ENCODE peak calls at places on chromosomes 13 and 19, in six cellular contexts. R is Peyer's patch; Y is activated CD8-positive, alpha-beta T cell treated with anti-CD3 and anti-CD28 coated beads for 36 hours; E is GM10248; G is left lobe of liver; C is RCC 7860. T is an unnamed sample.

GRCh38 chr13:43242040-43242439 is 218.7 kb downstream of the DNAJC15 start:
- DNase-seq in R (no peak), Y (no peak), E (no peak), G (no peak), C (no peak), T (no peak)

GRCh38 chr19:19860756-19861390 is 4.8 kb upstream of the ZNF253 start:
- DNase-seq in R (peak; percentile 73), Y (peak; percentile 82), E (peak; percentile 8), G (no peak), C (no peak), T (peak; percentile 10)

GRCh38 chr13:46475586-46475991 is 77.4 kb upstream of the LRCH1 start:
- DNase-seq in R (no peak), Y (no peak), E (no peak), G (no peak), C (no peak), T (no peak)

GRCh38 chr13:36520111-36520510 is 87.8 kb downstream of the CCNA1 start:
- DNase-seq in R (no peak), Y (no peak), E (no peak), G (no peak), C (no peak), T (no peak)

GRCh38 chr13:113814435-113814821 is 49.4 kb downstream of the GAS6 start:
- DNase-seq in R (no peak), Y (no peak), E (no peak), G (no peak), C (peak; percentile 65), T (no peak)

GRCh38 chr19:13652810-13653590 is 111.3 kb upstream of the MRI1 start:
- DNase-seq in R (no peak), Y (no peak), E (no peak), G (no peak), C (no peak), T (no peak)

GRCh38 chr19:43308244-43308815 is 39.0 kb upstream of the PSG9 start:
- DNase-seq in R (no peak), Y (no peak), E (no peak), G (no peak), C (no peak), T (no peak)

GRCh38 chr19:45136507-45137178 is 24.1 kb downstream of the NKPD1 start:
- DNase-seq in R (no peak), Y (no peak), E (peak; percentile 71), G (no peak), C (no peak), T (peak; percentile 56)

GRCh38 chr19:20482721-20483120 is 82.9 kb downstream of the ZNF737 start:
- DNase-seq in R (no peak), Y (peak; percentile 2), E (no peak), G (no peak), C (no peak), T (no peak)

GRCh38 chr19:49763230-49763629 is at the start of gene TSKS:
- DNase-seq in R (no peak), Y (no peak), E (no peak), G (no peak), C (no peak), T (no peak)

GRCh38 chr19:47691782-47692181 is 21.4 kb upstream of the EHD2 start:
- DNase-seq in R (no peak), Y (no peak), E (no peak), G (no peak), C (no peak), T (no peak)

GRCh38 chr19:9565900-9566705 is 18.2 kb downstream of the ZNF121 start:
- DNase-seq in R (no peak), Y (no peak), E (no peak), G (no peak), C (peak; percentile 13), T (no peak)

GRCh38 chr19:54481326-54481930 is 8.3 kb upstream of the CDC42EP5 start:
- DNase-seq in R (peak; percentile 55), Y (peak; percentile 49), E (peak; percentile 61), G (no peak), C (no peak), T (peak; percentile 50)

GRCh38 chr13:23833733-23834611 is 55.2 kb downstream of the MIPEP start:
- DNase-seq in R (no peak), Y (no peak), E (no peak), G (no peak), C (no peak), T (no peak)